ENCODE peak calls at places on chromosomes 6 and 20, in five cellular contexts. Y is HCT116; G is CD4-positive, alpha-beta memory T cell; D is fibroblast of lung; U is left ventricle myocardium inferior. E is an unnamed sample.

GRCh38 chr20:58020656-58021454 is 207.6 kb downstream of the ANKRD60 start:
- DNase-seq in Y (no peak), G (no peak), D (peak; percentile 14), U (no peak), E (no peak)

GRCh38 chr6:106117579-106117978 is 31.4 kb downstream of the PRDM1 start:
- DNase-seq in Y (no peak), G (peak; percentile 81), D (no peak), U (no peak), E (no peak)

GRCh38 chr6:41372526-41373366 is 37.3 kb downstream of the NCR2 start:
- DNase-seq in Y (no peak), G (no peak), D (no peak), U (no peak), E (no peak)

GRCh38 chr6:111874030-111874425 is 776 bp upstream of the FYN start:
- DNase-seq in Y (no peak), G (peak; percentile 61), D (peak; percentile 35), U (no peak), E (peak; percentile 58)

GRCh38 chr20:49657118-49657901 is 56.4 kb downstream of the B4GALT5 start:
- DNase-seq in Y (no peak), G (no peak), D (peak; percentile 84), U (no peak), E (peak; percentile 51)

GRCh38 chr20:19886666-19887288 is 128.7 kb downstream of the RIN2 start:
- DNase-seq in Y (no peak), G (no peak), D (peak; percentile 18), U (no peak), E (no peak)

GRCh38 chr6:84284428-84285033 is 57.1 kb upstream of the CEP162 start:
- DNase-seq in Y (peak; percentile 10), G (no peak), D (no peak), U (no peak), E (peak; percentile 5)

GRCh38 chr20:57435105-57435497 is 43.9 kb downstream of the RBM38 start:
- DNase-seq in Y (no peak), G (no peak), D (no peak), U (no peak), E (no peak)

GRCh38 chr6:57123111-57123510 is 33.1 kb downstream of the ZNF451 start:
- DNase-seq in Y (no peak), G (no peak), D (no peak), U (no peak), E (no peak)

GRCh38 chr20:44187054-44187762 is at the start of gene JPH2:
- DNase-seq in Y (no peak), G (no peak), D (peak; percentile 79), U (peak; percentile 76), E (peak; percentile 88)

GRCh38 chr6:37005827-37006514 is 516 bp downstream of the FGD2 start:
- DNase-seq in Y (no peak), G (peak; percentile 14), D (no peak), U (no peak), E (no peak)

GRCh38 chr6:37006793-37007339 is 1.4 kb downstream of the FGD2 start:
- DNase-seq in Y (no peak), G (no peak), D (peak; percentile 60), U (no peak), E (peak; percentile 20)

GRCh38 chr6:37007340-37008043 is 2.0 kb downstream of the FGD2 start:
- DNase-seq in Y (no peak), G (no peak), D (no peak), U (no peak), E (no peak)

GRCh38 chr6:37010402-37010892 is 5.0 kb downstream of the FGD2 start:
- DNase-seq in Y (no peak), G (no peak), D (no peak), U (no peak), E (no peak)

DNA sequence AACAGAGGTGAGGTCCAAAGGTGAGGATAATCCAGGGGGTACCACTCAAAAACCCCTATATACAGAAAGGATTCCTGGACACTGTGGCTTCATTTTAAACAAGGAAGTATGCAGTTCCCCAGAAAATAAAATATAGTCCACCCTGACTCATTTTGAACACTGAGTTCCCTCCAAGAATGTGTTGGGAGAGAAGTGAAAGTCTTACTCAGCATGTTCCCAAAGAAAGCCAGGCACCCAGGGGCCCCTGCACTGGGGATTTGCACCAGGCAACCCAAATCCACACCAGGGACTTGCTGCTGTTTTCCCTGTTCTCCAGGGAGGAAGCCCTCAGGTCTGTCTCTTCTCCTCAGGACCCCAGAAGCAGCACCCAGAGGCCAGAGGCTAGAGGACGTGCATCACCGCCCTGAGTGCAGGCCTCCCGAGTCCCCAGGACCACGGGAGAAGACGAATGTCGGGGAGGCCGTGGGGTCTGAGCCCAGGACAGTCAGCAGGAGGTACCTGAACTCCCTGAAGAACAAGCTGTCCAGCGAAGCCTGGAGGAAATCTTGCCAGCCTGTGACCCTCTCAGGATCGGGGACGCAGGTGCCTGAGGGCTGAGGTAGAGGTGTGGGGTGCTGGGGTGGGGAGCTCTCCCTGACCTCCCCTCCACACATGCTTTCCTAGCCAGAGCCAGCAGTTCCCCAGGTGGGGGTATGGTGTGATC is 3.2 kb downstream of the FGD2 start:
- DNase-seq in Y (no peak), G (no peak), D (no peak), U (no peak), E (no peak)
- H3K4me1 ChIP-seq in Y (no peaks in the 10 kb centered on the region), G (peaks cover 17% of the 10 kb centered on the region), D (no peaks in the 10 kb centered on the region), U (peaks cover 7% of the 10 kb centered on the region), E (peaks cover 15% of the 10 kb centered on the region)

GRCh38 chr6:53301801-53302537 is 46.8 kb downstream of the ELOVL5 start:
- DNase-seq in Y (no peak), G (no peak), D (peak; percentile 35), U (no peak), E (no peak)

GRCh38 chr6:53302678-53303360 is 45.9 kb downstream of the ELOVL5 start:
- DNase-seq in Y (no peak), G (peak; percentile 76), D (peak; percentile 97), U (no peak), E (peak; percentile 68)

GRCh38 chr6:53297004-53297403 is 51.7 kb downstream of the ELOVL5 start:
- DNase-seq in Y (no peak), G (no peak), D (no peak), U (no peak), E (no peak)

GRCh38 chr6:53299331-53299835 is 49.4 kb downstream of the ELOVL5 start:
- DNase-seq in Y (no peak), G (no peak), D (no peak), U (no peak), E (no peak)

GRCh38 chr6:53300656-53301551 is 47.8 kb downstream of the ELOVL5 start:
- DNase-seq in Y (no peak), G (peak; percentile 53), D (peak; percentile 82), U (peak; percentile 24), E (no peak)
- H3K4me1 ChIP-seq in Y (peaks cover 10% of the 10 kb centered on the region), G (peaks cover 81% of the 10 kb centered on the region), D (peaks cover 3% of the 10 kb centered on the region), U (peaks cover 80% of the 10 kb centered on the region), E (peaks cover 78% of the 10 kb centered on the region)

DNA sequence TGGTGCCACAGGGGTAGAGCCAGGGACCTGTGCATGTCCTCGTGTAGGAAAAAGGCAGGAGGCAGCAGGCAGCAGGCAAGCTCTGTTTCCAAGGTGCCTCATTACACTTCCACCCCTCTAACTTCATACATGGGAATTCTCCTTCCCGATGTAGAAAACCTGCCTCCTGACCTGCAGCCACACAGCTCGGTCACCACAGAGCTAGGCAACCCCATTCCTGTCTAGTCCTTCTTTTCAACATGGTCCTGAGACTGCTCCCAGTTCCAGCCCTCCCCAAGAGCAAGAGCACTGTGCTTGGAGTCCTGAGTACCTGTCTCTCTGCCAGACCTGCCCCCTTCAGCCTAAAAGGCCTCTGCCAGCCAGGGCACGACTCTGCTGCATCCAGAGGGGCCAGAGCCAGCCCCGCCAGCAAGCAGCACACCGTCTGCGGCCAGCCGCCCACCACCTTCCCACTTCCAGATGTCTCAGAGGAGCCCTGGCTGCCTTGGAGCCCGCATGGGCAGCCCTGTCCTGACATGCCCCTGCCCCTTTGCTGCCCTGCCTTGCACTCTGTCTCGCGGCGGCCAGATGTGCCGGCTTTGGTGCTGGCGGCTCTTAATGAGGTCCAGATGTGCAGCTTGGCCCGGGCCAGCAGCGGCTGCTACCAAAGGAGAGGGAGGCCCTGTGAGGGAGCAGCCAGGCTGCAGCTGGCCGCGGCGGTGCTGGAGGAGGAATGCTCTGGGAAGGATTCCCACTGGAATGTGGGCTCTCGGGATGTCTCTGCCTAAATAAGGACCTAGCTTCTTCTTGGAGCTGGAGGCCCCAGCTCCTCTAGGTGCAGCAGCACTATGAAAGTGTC is 72.2 kb downstream of the FGD2 start:
- DNase-seq in Y (no peak), G (no peak), D (peak; percentile 93), U (peak; percentile 86), E (peak; percentile 98)
- H3K4me1 ChIP-seq in Y (peaks cover 1% of the 10 kb centered on the region), G (peaks cover 4% of the 10 kb centered on the region), D (peaks cover 9% of the 10 kb centered on the region), U (peaks cover 12% of the 10 kb centered on the region), E (peaks cover 51% of the 10 kb centered on the region)

GRCh38 chr20:41140226-41141133 is 3.1 kb downstream of the PLCG1 start:
- DNase-seq in Y (no peak), G (no peak), D (no peak), U (no peak), E (no peak)
- H3K4me1 ChIP-seq in Y (peaks cover 20% of the 10 kb centered on the region), G (peaks cover 77% of the 10 kb centered on the region), D (peaks cover 16% of the 10 kb centered on the region), U (peaks cover 97% of the 10 kb centered on the region), E (peaks cover 30% of the 10 kb centered on the region)

GRCh38 chr6:43796168-43796567 is 26.2 kb downstream of the VEGFA start:
- DNase-seq in Y (no peak), G (no peak), D (no peak), U (no peak), E (no peak)

GRCh38 chr6:43796910-43797890 is 27.2 kb downstream of the VEGFA start:
- DNase-seq in Y (no peak), G (no peak), D (no peak), U (no peak), E (no peak)

GRCh38 chr6:43798688-43799444 is 28.9 kb downstream of the VEGFA start:
- DNase-seq in Y (peak; percentile 92), G (no peak), D (peak; percentile 74), U (peak; percentile 60), E (peak; percentile 45)

GRCh38 chr6:43799671-43800623 is 29.9 kb downstream of the VEGFA start:
- DNase-seq in Y (no peak), G (no peak), D (no peak), U (no peak), E (no peak)

GRCh38 chr6:43797919-43798318 is 27.9 kb downstream of the VEGFA start:
- DNase-seq in Y (no peak), G (no peak), D (no peak), U (no peak), E (no peak)
- H3K4me1 ChIP-seq in Y (peaks cover 37% of the 10 kb centered on the region), G (peaks cover 15% of the 10 kb centered on the region), D (peaks cover 11% of the 10 kb centered on the region), U (peaks cover 80% of the 10 kb centered on the region), E (peaks cover 41% of the 10 kb centered on the region)

GRCh38 chr6:159617444-159617843 is 75.6 kb downstream of the SOD2 start:
- DNase-seq in Y (no peak), G (no peak), D (no peak), U (no peak), E (no peak)
- H3K4me1 ChIP-seq in Y (no peaks in the 10 kb centered on the region), G (no peaks in the 10 kb centered on the region), D (no peaks in the 10 kb centered on the region), U (no peaks in the 10 kb centered on the region), E (no peaks in the 10 kb centered on the region)

DNA sequence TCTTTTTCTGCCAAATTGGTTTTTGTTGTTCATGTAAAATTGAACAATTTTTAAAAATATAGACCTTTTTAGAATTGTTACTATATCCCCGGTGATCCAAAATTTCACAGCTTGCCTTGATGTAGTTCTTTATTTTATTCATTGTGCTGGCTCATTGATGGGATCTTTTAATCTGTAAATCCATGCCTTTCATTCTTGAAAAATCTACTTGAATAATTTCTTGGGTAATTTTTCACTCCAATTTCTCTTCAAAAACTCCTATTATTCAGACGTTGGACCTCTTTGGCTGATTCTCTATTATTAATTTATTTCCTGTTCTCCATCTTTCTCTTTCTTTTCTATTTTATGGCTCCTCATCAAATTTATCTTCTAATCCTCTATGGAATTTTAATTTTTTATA is 476.1 kb upstream of the CITED2 start:
- DNase-seq in Y (no peak), G (no peak), D (no peak), U (no peak), E (no peak)
- H3K4me1 ChIP-seq in Y (no peaks in the 10 kb centered on the region), G (no peaks in the 10 kb centered on the region), D (peaks cover 7% of the 10 kb centered on the region), U (peaks cover 19% of the 10 kb centered on the region), E (peaks cover 12% of the 10 kb centered on the region)